ENCODE peak calls at places on chromosome 22, in four cellular contexts. S, W, B and F are unnamed samples.

GRCh38 chr22:42803454-42803853 is 53.6 kb downstream of the ARFGAP3 start:
- DNase-seq in S (no peak), W (no peak), B (no peak), F (no peak)

GRCh38 chr22:32333769-32334639 is 23.7 kb upstream of the RFPL3 start:
- DNase-seq in S (no peak), W (no peak), B (no peak), F (no peak)

GRCh38 chr22:48744283-48744641 is 1083.4 kb downstream of the BRD1 start:
- DNase-seq in S (no peak), W (no peak), B (no peak), F (no peak)

GRCh38 chr22:37525073-37525745 is 6.0 kb upstream of the CARD10 start:
- DNase-seq in S (peak), W (peak), B (peak), F (peak)

GRCh38 chr22:23801238-23801821 is 14.6 kb downstream of the SMARCB1 start:
- DNase-seq in S (no peak), W (no peak), B (no peak), F (no peak)

GRCh38 chr22:37674951-37675929 is at the start of gene LGALS1:
- DNase-seq in S (peak), W (peak), B (peak), F (peak)

GRCh38 chr22:22520667-22521602 is 865 bp upstream of the ZNF280A start:
- DNase-seq in S (no peak), W (no peak), B (no peak), F (no peak)

GRCh38 chr22:46749682-46750529 is 11.9 kb upstream of the CERK start:
- DNase-seq in S (no peak), W (no peak), B (peak), F (no peak)

GRCh38 chr22:33404723-33405122 is 346.5 kb upstream of the SYN3 start:
- DNase-seq in S (no peak), W (no peak), B (no peak), F (no peak)

GRCh38 chr22:17191163-17191562 is 28.1 kb downstream of the ADA2 start:
- DNase-seq in S (no peak), W (peak), B (no peak), F (no peak)

GRCh38 chr22:19291218-19291579 is 320 bp downstream of the CLTCL1 start:
- DNase-seq in S (peak), W (peak), B (peak), F (no peak)

GRCh38 chr22:30636226-30637077 is 871 bp downstream of the SLC35E4 start:
- DNase-seq in S (peak), W (peak), B (peak), F (no peak)